ENCODE peak calls at places on chromosomes 7 and 10, in four cellular contexts. G is hepatocyte, D is IMR-90, C is mesenchymal stem cell. L is an unnamed sample.

GRCh38 chr7:105352018-105352612 is 36.6 kb downstream of the SRPK2 start:
- DNase-seq in D (peak), C (peak), G (peak), L (no peak)

GRCh38 chr10:24374134-24374915 is 165.4 kb downstream of the KIAA1217 start:
- DNase-seq in D (peak), C (no peak), G (no peak), L (no peak)

GRCh38 chr10:113056030-113056429 is 106.0 kb downstream of the TCF7L2 start:
- DNase-seq in D (peak), C (peak), G (no peak), L (no peak)

GRCh38 chr10:127415901-127416630 is 133.0 kb upstream of the NPS start:
- DNase-seq in C (no peak), D (no peak), G (no peak), L (peak)

GRCh38 chr10:33193057-33193866 is 141.2 kb downstream of the NRP1 start:
- DNase-seq in D (peak), C (peak), G (peak), L (peak)

GRCh38 chr10:74543276-74543675 is 283.1 kb upstream of the KAT6B start:
- DNase-seq in C (no peak), D (peak), G (no peak), L (no peak)

GRCh38 chr7:28904539-28905143 is 53.5 kb downstream of the TRIL start:
- DNase-seq in D (no peak), C (no peak), G (peak), L (peak)

GRCh38 chr7:151327659-151328058 is 14.0 kb upstream of the NUB1 start:
- DNase-seq in G (no peak), D (peak), C (peak), L (no peak)

GRCh38 chr10:47262606-47263295 is 37.2 kb upstream of the GDF10 start:
- DNase-seq in D (peak), G (no peak), C (no peak), L (no peak)

GRCh38 chr7:29806131-29806792 is at the start of gene WIPF3:
- DNase-seq in G (peak), C (peak), D (no peak), L (peak)

GRCh38 chr7:7969306-7970112 is 913 bp downstream of the GLCCI1 start:
- DNase-seq in D (peak), G (peak), C (peak), L (peak)

GRCh38 chr10:132644544-132645530 is 107.2 kb downstream of the INPP5A start:
- DNase-seq in C (no peak), D (no peak), G (no peak), L (no peak)

GRCh38 chr7:4483851-4484250 is 198.2 kb upstream of the FOXK1 start:
- DNase-seq in C (no peak), G (no peak), D (no peak), L (no peak)

GRCh38 chr10:75582102-75582501 is 150.7 kb downstream of the LRMDA start:
- DNase-seq in G (no peak), C (no peak), D (no peak), L (peak)

GRCh38 chr7:35971133-35971995 is 170.5 kb downstream of the SEPTIN7 start:
- DNase-seq in D (no peak), C (no peak), G (no peak), L (no peak)
- H2AFZ ChIP-seq in D (no peak), C (no peak), G (no peak), L (no peak)

DNA sequence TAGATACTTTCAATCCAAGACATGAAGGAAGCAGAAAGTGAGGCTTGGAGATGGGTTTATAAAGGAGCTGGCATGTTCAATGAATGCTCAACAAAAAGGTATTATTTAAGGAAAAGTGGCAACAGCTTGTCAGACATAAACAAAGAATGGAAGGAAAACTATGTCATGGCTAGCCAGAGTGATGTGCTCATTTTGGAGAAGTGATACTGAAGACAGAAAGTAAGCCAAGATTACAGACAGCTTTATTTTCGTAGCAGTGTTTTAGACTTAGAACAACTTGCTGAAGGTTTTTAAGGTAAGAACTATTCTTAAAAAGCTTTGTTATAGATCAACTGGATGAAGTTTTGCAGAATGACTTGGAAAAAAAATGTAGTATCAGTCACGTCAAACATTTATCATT is 160.5 kb upstream of the FERD3L start:
- DNase-seq in D (no peak), G (no peak), C (no peak), L (no peak)
- H3K4me3 ChIP-seq in D (no peak), G (no peak), C (no peak), L (no peak)

GRCh38 chr7:53119514-53119933 is 84.1 kb downstream of the POM121L12 start:
- DNase-seq in D (no peak), C (peak), G (peak), L (no peak)
- H2AFZ ChIP-seq in D (no peak), C (no peak), G (peak), L (peak)

GRCh38 chr10:131088619-131089018 is 222.9 kb downstream of the TCERG1L start:
- DNase-seq in D (no peak), C (no peak), G (no peak), L (peak)

GRCh38 chr10:131090761-131091661 is 220.5 kb downstream of the TCERG1L start:
- DNase-seq in G (no peak), D (no peak), C (no peak), L (no peak)

GRCh38 chr10:131089861-131090260 is 221.7 kb downstream of the TCERG1L start:
- DNase-seq in D (no peak), G (no peak), C (no peak), L (no peak)

GRCh38 chr10:131087464-131088215 is 223.9 kb downstream of the TCERG1L start:
- DNase-seq in G (no peak), C (no peak), D (no peak), L (no peak)

DNA sequence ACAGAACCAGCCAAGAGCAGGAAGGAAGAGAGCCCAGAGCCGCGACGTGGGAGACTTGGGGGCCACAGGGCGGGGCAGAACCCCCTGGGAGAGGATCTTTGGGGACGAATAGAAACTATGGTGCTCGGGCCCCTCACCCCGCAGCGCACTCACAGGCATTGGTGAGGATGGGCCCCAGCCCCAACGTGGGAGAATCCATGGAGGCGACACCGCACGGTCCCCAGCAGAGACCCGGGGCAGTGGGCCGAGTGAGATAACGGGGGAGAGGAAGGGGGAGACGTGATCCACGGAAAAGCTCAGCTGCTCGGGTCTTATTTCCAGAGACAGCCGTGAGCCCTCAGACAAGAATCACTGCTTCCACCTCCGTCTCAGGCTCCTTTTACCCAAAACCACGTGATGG is 222.4 kb downstream of the TCERG1L start:
- DNase-seq in D (no peak), C (no peak), G (no peak), L (no peak)
- H3K4me3 ChIP-seq in D (no peak), C (no peak), G (no peak), L (no peak)

GRCh38 chr7:145378197-145378596 is 542.3 kb upstream of the TPK1 start:
- DNase-seq in D (no peak), G (no peak), C (no peak), L (no peak)
- H2AFZ ChIP-seq in D (no peak), G (no peak), C (no peak), L (no peak)

GRCh38 chr10:119818889-119819270 is 53.8 kb downstream of the MCMBP start:
- DNase-seq in D (no peak), G (peak), C (no peak), L (peak)

GRCh38 chr10:119812684-119813083 is 60.0 kb downstream of the MCMBP start:
- DNase-seq in D (no peak), C (no peak), G (no peak), L (no peak)

GRCh38 chr10:119821172-119821571 is 51.5 kb downstream of the MCMBP start:
- DNase-seq in C (no peak), D (no peak), G (no peak), L (no peak)

GRCh38 chr10:119815671-119816070 is 57.0 kb downstream of the MCMBP start:
- DNase-seq in D (no peak), C (no peak), G (no peak), L (no peak)

GRCh38 chr10:119817991-119818888 is 54.4 kb downstream of the MCMBP start:
- DNase-seq in G (peak), D (peak), C (peak), L (peak)
- H3K4me3 ChIP-seq in G (peak), D (peak), C (peak), L (peak)

DNA sequence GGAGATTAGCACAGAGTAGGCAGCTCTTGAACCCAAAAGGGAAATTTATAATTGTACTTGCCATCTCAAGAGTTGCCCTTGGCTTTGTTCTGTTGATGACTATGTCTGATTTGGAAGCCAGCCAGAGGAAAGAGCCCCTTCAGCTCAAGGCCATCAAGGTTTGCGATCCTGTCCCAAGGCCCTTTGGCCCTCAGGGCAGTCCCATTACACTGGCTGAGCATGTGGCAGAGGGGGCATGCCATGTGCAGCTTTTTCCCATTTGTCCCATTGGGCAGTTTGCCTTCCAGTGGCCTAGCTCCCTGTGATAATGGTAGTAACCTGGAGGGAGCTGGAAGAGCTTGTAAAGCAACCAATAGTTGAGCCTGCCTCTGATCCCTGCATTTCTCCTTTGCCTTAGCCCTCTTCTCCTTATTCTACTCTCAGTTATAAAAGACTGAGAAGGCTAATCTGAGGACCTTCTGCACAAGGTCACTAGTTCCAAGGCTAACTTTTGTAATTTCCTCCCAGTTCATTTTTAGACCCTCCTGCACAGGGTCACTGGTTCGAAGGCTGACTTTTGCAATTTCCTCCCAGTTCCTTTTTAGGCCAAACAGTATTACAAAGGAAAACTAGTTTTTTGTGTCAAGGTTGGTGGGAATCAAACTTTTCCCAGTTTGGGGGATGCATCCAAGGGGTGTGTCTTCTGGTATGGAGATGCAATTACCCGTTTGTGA is 31.0 kb upstream of the ARHGAP12 start:
- DNase-seq in G (no peak), C (no peak), D (no peak), L (no peak)
- H2AFZ ChIP-seq in G (no peak), C (no peak), D (no peak), L (no peak)

DNA sequence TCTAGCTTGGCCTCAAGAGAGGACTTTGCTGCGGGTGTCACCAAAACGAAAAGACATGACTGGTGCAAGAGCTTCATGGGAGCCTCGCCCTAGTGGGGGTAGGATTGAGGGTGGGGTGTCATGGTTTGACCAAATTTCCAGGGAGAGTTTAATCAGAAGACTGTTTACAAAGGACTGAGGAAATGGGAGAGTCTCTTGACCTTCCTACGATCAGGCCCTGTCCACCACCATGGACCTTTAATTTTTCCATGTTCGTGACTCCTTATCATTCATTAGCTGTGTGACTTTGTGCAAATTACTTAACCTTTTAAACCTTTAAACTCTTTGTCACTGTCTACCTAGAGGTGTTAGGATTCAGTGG is 23.0 kb downstream of the AKR1E2 start:
- DNase-seq in C (no peak), D (no peak), G (no peak), L (no peak)
- H3K4me3 ChIP-seq in C (peak), D (no peak), G (no peak), L (no peak)

L was measured in neural progenitor cell.